ENCODE peak calls at places on chromosomes 12 and 14, in four cellular contexts. H is DMS153, J is nephron progenitor cell, W is HFFc6. U is an unnamed sample.

GRCh38 chr12:27385756-27386155 is 53.1 kb downstream of the BMAL2 start:
- DNase-seq in H (no peak), W (no peak), J (no peak), U (no peak)

GRCh38 chr14:104388011-104388521 is 191.5 kb upstream of the C14orf180 start:
- DNase-seq in J (no peak), H (no peak), W (no peak), U (no peak)

GRCh38 chr12:124914392-124915248 is at the start of gene UBC:
- DNase-seq in W (peak; percentile 96), J (peak; percentile 88), H (no peak), U (no peak)

GRCh38 chr14:94136575-94137331 is 7.3 kb upstream of the IFI27L2 start:
- DNase-seq in H (peak; percentile 82), J (peak; percentile 92), W (peak; percentile 74), U (peak; percentile 84)

GRCh38 chr12:8860165-8860961 is 37.9 kb downstream of the A2ML1 start:
- DNase-seq in H (no peak), W (peak; percentile 20), J (peak; percentile 10), U (peak; percentile 34)

GRCh38 chr14:54593860-54594259 is 26.9 kb downstream of the SAMD4A start:
- DNase-seq in H (no peak), J (no peak), W (no peak), U (no peak)

GRCh38 chr14:34978444-34978843 is 4.3 kb upstream of the SRP54 start:
- DNase-seq in J (no peak), W (no peak), H (no peak), U (no peak)

GRCh38 chr12:110279976-110280783 is 867 bp upstream of the ATP2A2 start:
- DNase-seq in H (peak; percentile 51), W (no peak), J (no peak), U (peak; percentile 67)

GRCh38 chr12:72010365-72010764 is 71.7 kb downstream of the TPH2 start:
- DNase-seq in J (no peak), W (peak; percentile 78), H (no peak), U (no peak)

GRCh38 chr12:70609203-70609602 is 28.0 kb downstream of the PTPRB start:
- DNase-seq in J (no peak), W (no peak), H (no peak), U (no peak)

GRCh38 chr14:89773151-89773550 is 181.4 kb downstream of the EFCAB11 start:
- DNase-seq in W (no peak), H (no peak), J (no peak), U (no peak)

GRCh38 chr14:65052832-65053231 is 49.5 kb downstream of the MAX start:
- DNase-seq in W (no peak), J (no peak), H (no peak), U (no peak)

GRCh38 chr12:49866859-49867579 is 24.1 kb upstream of the BCDIN3D start:
- DNase-seq in H (peak; percentile 37), W (peak; percentile 30), J (peak; percentile 87), U (no peak)

GRCh38 chr12:4118017-4118510 is 155.5 kb upstream of the CCND2 start:
- DNase-seq in J (no peak), W (peak; percentile 31), H (peak; percentile 58), U (peak; percentile 40)

GRCh38 chr14:100072783-100073346 is 7.6 kb downstream of the EVL start:
- DNase-seq in H (no peak), W (no peak), J (no peak), U (no peak)